ENCODE peak calls at places on chromosomes 2 and 18, in six cellular contexts. U, S, G, F, C and N are unnamed samples.
A peak's percentile ranks its signal among the peaks of the same experiment; 100 is the strongest.

GRCh38 chr2:203484266-203485112 is 50.6 kb downstream of the RAPH1 start:
- DNase-seq in U (peak; percentile 40), S (peak; percentile 16), G (no peak), F (peak; percentile 46), C (no peak), N (no peak)

GRCh38 chr2:234298916-234299315 is 198.0 kb downstream of the ARL4C start:
- DNase-seq in U (no peak), S (no peak), G (no peak), F (no peak), C (no peak), N (no peak)

GRCh38 chr18:11040823-11041712 is 108.3 kb downstream of the PIEZO2 start:
- DNase-seq in U (no peak), S (peak; percentile 69), G (peak; percentile 13), F (peak; percentile 94), C (peak; percentile 41), N (peak; percentile 46)

GRCh38 chr18:50457639-50458038 is 82.8 kb downstream of the SKA1 start:
- DNase-seq in U (no peak), S (no peak), G (no peak), F (no peak), C (no peak), N (no peak)

GRCh38 chr2:188676012-188676405 is 298.2 kb upstream of the COL3A1 start:
- DNase-seq in U (no peak), S (peak; percentile 74), G (no peak), F (no peak), C (no peak), N (no peak)

GRCh38 chr2:182649316-182649715 is 66.7 kb upstream of the DNAJC10 start:
- DNase-seq in U (no peak), S (peak; percentile 46), G (peak; percentile 15), F (peak; percentile 57), C (no peak), N (peak; percentile 48)

GRCh38 chr18:12868576-12868975 is 15.5 kb downstream of the PTPN2 start:
- DNase-seq in U (no peak), S (no peak), G (no peak), F (no peak), C (no peak), N (no peak)

GRCh38 chr18:39772155-39772919 is 2182.7 kb upstream of the PIK3C3 start:
- DNase-seq in U (no peak), S (peak; percentile 63), G (no peak), F (peak; percentile 30), C (no peak), N (no peak)

GRCh38 chr2:101253013-101253712 is 477 bp downstream of the CNOT11 start:
- DNase-seq in U (no peak), S (peak; percentile 68), G (no peak), F (no peak), C (no peak), N (peak; percentile 55)

GRCh38 chr2:95158891-95159619 is 593 bp downstream of the ZNF514 start:
- DNase-seq in U (no peak), S (peak; percentile 30), G (peak; percentile 27), F (peak; percentile 13), C (peak; percentile 81), N (peak; percentile 45)

GRCh38 chr2:119758881-119759450 is 756 bp upstream of the PTPN4 start:
- DNase-seq in U (no peak), S (no peak), G (no peak), F (no peak), C (no peak), N (no peak)

GRCh38 chr18:36766836-36767235 is 62.0 kb downstream of the TPGS2 start:
- DNase-seq in U (no peak), S (no peak), G (no peak), F (no peak), C (no peak), N (no peak)

GRCh38 chr2:34317797-34318196 is 718.7 kb upstream of the FAM98A start:
- DNase-seq in U (no peak), S (no peak), G (no peak), F (no peak), C (no peak), N (no peak)

GRCh38 chr2:140880573-140880972 is 1250.2 kb downstream of the LRP1B start:
- DNase-seq in U (no peak), S (peak; percentile 91), G (no peak), F (no peak), C (no peak), N (no peak)

GRCh38 chr2:238979636-238980035 is 131.8 kb downstream of the TWIST2 start:
- DNase-seq in U (no peak), S (peak; percentile 14), G (no peak), F (no peak), C (no peak), N (no peak)

GRCh38 chr2:160157861-160158813 is 41.9 kb downstream of the ITGB6 start:
- DNase-seq in U (no peak), S (peak; percentile 37), G (no peak), F (no peak), C (no peak), N (no peak)

GRCh38 chr18:26091047-26091630 is 726 bp upstream of the SS18 start:
- DNase-seq in U (peak; percentile 51), S (no peak), G (peak; percentile 50), F (peak; percentile 54), C (no peak), N (no peak)

GRCh38 chr2:105857076-105857740 is 112.5 kb downstream of the NCK2 start:
- DNase-seq in U (no peak), S (no peak), G (no peak), F (no peak), C (no peak), N (no peak)

GRCh38 chr18:56542488-56542887 is 95.9 kb downstream of the TXNL1 start:
- DNase-seq in U (no peak), S (no peak), G (no peak), F (no peak), C (no peak), N (no peak)

GRCh38 chr18:70135604-70136003 is 69.9 kb downstream of the RTTN start:
- DNase-seq in U (no peak), S (no peak), G (no peak), F (no peak), C (no peak), N (no peak)

GRCh38 chr2:132274000-132274399 is 112.2 kb upstream of the ANKRD30BL start:
- DNase-seq in U (no peak), S (no peak), G (no peak), F (no peak), C (no peak), N (no peak)

DNA sequence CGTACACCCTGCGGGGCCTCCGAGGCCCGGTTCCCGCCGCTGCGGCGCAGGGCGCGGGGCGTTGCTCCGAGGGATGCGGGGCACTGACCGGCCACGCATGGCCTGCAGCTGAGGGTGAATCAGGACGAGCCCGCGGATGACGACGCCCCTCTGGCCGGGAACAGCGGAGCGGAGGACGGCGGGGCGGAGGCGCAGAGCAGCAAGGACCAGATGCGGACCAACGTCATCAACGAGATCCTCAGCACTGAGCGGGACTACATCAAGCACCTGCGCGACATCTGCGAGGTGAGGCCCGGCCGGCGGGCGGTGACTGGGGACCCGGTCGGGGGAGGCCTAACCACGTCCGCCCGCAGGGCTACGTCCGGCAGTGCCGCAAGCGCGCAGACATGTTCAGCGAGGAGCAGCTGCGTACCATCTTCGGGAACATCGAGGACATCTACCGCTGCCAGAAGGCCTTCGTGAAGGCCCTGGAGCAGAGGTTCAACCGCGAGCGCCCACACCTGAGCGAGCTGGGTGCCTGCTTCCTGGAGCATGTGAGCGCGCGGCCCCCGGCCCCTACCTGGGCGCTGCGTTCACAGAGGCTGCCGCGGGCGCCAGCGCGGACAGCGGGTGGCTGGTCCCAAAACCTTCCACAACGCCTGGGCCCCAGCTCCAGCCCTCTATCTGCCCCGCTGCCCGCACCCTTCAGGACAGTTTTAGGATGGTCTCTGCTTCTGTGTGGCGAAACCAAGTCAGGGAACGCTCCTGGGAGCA is 53.2 kb downstream of the FAM168B start:
- DNase-seq in U (no peak), S (peak; percentile 35), G (no peak), F (no peak), C (no peak), N (no peak)
- TF ChIP-seq BHLHE40 in U (no peak), S (no peak), G (no peak), F (no peak), C (no peak), N (no peak)

GRCh38 chr2:230922951-230923717 is 1.9 kb downstream of the GPR55 start:
- DNase-seq in U (no peak), S (no peak), G (no peak), F (no peak), C (no peak), N (no peak)

GRCh38 chr2:230925879-230926765 is 1.1 kb upstream of the GPR55 start:
- DNase-seq in U (peak; percentile 70), S (no peak), G (no peak), F (no peak), C (no peak), N (peak; percentile 36)

GRCh38 chr2:230925443-230925878 is 419 bp upstream of the GPR55 start:
- DNase-seq in U (peak; percentile 51), S (no peak), G (no peak), F (no peak), C (no peak), N (no peak)

GRCh38 chr2:230924092-230924469 is 961 bp downstream of the GPR55 start:
- DNase-seq in U (no peak), S (no peak), G (no peak), F (no peak), C (no peak), N (no peak)

DNA sequence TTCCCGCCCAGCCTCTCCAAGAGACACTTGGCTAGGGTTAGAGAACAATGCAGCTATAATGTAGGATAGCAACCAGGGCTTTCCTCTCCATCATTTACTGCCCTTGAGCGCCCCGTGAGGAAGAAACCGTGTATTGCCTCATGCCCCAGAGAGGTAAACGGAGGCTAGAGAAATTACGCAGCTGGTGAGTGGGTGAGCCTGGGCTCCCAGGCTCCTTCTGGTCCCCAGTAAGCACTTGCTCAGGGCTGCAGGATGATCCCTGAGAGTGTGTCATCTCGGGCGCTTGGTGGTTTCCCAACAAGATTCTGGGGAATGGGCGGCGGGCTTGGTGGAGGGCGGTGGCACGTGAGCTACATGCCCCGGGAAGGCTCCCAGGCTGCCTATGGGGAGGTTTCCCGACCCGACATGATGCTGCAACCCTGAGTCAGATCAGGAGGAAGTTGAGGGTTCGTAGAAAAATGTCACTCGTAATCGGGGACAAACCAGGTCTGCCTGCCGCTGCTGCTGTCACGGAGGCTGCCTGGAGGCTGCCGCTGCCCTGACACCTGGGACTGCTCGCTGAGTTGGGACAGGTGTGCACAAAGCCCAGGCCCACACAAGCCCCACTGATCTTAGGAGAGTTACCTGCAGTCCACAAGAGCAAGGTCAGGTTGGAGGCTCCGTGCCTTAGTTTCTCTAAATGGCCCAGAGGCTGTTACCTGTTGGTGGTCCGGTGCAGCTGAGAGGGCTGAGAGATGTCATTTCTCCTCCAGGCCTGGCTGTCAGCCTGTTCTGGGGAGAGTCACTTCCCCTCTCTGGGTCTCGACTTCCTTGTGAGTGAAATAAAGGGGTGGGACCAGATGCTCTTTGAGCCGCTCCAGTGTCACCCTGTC is at the start of gene GPR55:
- DNase-seq in U (peak; percentile 56), S (no peak), G (peak; percentile 20), F (no peak), C (peak; percentile 53), N (peak; percentile 43)
- TF ChIP-seq BHLHE40 in U (peak; percentile 97), S (no peak), G (no peak), F (no peak), C (no peak), N (no peak)

GRCh38 chr2:9135804-9136558 is 70.6 kb upstream of the ASAP2 start:
- DNase-seq in U (no peak), S (peak; percentile 86), G (no peak), F (no peak), C (no peak), N (no peak)
- TF ChIP-seq BHLHE40 in U (no peak), S (no peak), G (no peak), F (no peak), C (no peak), N (no peak)

GRCh38 chr2:55827855-55828254 is 95.7 kb downstream of the EFEMP1 start:
- DNase-seq in U (no peak), S (peak; percentile 11), G (no peak), F (no peak), C (no peak), N (no peak)

GRCh38 chr2:55826246-55826645 is 97.3 kb downstream of the EFEMP1 start:
- DNase-seq in U (no peak), S (no peak), G (no peak), F (no peak), C (no peak), N (no peak)

GRCh38 chr2:55824554-55825096 is 99.0 kb downstream of the EFEMP1 start:
- DNase-seq in U (no peak), S (no peak), G (no peak), F (no peak), C (no peak), N (no peak)
- TF ChIP-seq BHLHE40 in U (no peak), S (no peak), G (no peak), F (no peak), C (no peak), N (no peak)